ENCODE peak calls at places on chromosomes 4 and X, in five cellular contexts. S is activated gamma-delta T cell treated with Interleukin-2 at 50 U/mL for 16 hours; A is H9; I is stimulated activated naive CD8-positive, alpha-beta T cell treated with anti-CD3 and anti-CD28 coated beads, Interleukin-15, amount 100 ng/mL, for 72 hours; K is ACHN. E is an unnamed sample.

GRCh38 chr4:105657117-105657765 is 51.2 kb downstream of the INTS12 start:
- DNase-seq in S (no peak), A (no peak), I (no peak), K (no peak), E (peak)

GRCh38 chrX:20066968-20067708 is 49.6 kb downstream of the MAP7D2 start:
- DNase-seq in S (no peak), A (no peak), I (peak), K (peak), E (peak)

GRCh38 chrX:14851526-14851925 is 21.3 kb downstream of the FANCB start:
- DNase-seq in S (no peak), A (no peak), I (no peak), K (no peak), E (no peak)

GRCh38 chrX:120741452-120741851 is 111.6 kb upstream of the C1GALT1C1 start:
- DNase-seq in S (no peak), A (no peak), I (no peak), K (no peak), E (no peak)

GRCh38 chrX:154526901-154527675 is 11.1 kb upstream of the FAM3A start:
- DNase-seq in S (peak), A (peak), I (peak), K (peak), E (peak)

GRCh38 chr4:1082215-1083182 is 30.9 kb downstream of the RNF212 start:
- DNase-seq in S (no peak), A (peak), I (no peak), K (peak), E (peak)

GRCh38 chr4:98485816-98486355 is 172.5 kb downstream of the TSPAN5 start:
- DNase-seq in S (no peak), A (no peak), I (no peak), K (no peak), E (no peak)

GRCh38 chrX:275967-276587 is 5.1 kb upstream of the PLCXD1 start:
- DNase-seq in S (peak), A (peak), I (peak), K (peak), E (peak)

GRCh38 chr4:92101609-92102231 is 202.0 kb upstream of the GRID2 start:
- DNase-seq in S (no peak), A (no peak), I (no peak), K (peak), E (peak)

GRCh38 chr4:76108467-76109181 is 34.1 kb downstream of the ART3 start:
- DNase-seq in S (no peak), A (no peak), I (no peak), K (peak), E (peak)

GRCh38 chrX:100980608-100981497 is 11.3 kb downstream of the ARL13A start:
- DNase-seq in S (no peak), A (no peak), I (no peak), K (peak), E (peak)

GRCh38 chr4:113524096-113524495 is 237.4 kb downstream of the CAMK2D start:
- DNase-seq in S (no peak), A (no peak), I (no peak), K (no peak), E (no peak)

GRCh38 chr4:151674804-151675290 is 86.0 kb downstream of the GATB start:
- DNase-seq in S (no peak), A (peak), I (no peak), K (no peak), E (peak)

GRCh38 chr4:74370912-74371311 is 6.0 kb downstream of the EREG start:
- DNase-seq in S (no peak), A (peak), I (peak), K (peak), E (peak)

GRCh38 chrX:124902953-124903352 is 416.7 kb upstream of the TEX13C start:
- DNase-seq in S (no peak), A (no peak), I (no peak), K (no peak), E (no peak)

GRCh38 chr4:15956179-15956850 is 6.7 kb downstream of the FGFBP2 start:
- DNase-seq in S (peak), A (peak), I (peak), K (peak), E (peak)

GRCh38 chrX:11789809-11790208 is 31.8 kb downstream of the MSL3 start:
- DNase-seq in S (no peak), A (no peak), I (no peak), K (no peak), E (no peak)

GRCh38 chr4:175290401-175290800 is 372.2 kb downstream of the ADAM29 start:
- DNase-seq in S (no peak), A (no peak), I (no peak), K (no peak), E (peak)

GRCh38 chrX:72539822-72540221 is 32.8 kb downstream of the HDAC8 start:
- DNase-seq in S (no peak), A (no peak), I (no peak), K (no peak), E (no peak)

GRCh38 chr4:54167508-54167907 is 61.6 kb upstream of the PDGFRA start:
- DNase-seq in S (no peak), A (no peak), I (no peak), K (no peak), E (no peak)

GRCh38 chr4:149047368-149047767 is 605.2 kb upstream of the NR3C2 start:
- DNase-seq in S (no peak), A (no peak), I (no peak), K (no peak), E (peak)

GRCh38 chr4:52788806-52789205 is 37.6 kb upstream of the ERVMER34-1 start:
- DNase-seq in S (no peak), A (no peak), I (no peak), K (no peak), E (peak)

GRCh38 chrX:117543885-117544284 is 572.7 kb downstream of the KLHL13 start:
- DNase-seq in S (no peak), A (no peak), I (no peak), K (no peak), E (no peak)

GRCh38 chrX:120251471-120252011 is 929 bp downstream of the ZBTB33 start:
- DNase-seq in S (peak), A (no peak), I (peak), K (peak), E (peak)

GRCh38 chr4:34492414-34492813 is 1751.9 kb downstream of the ARAP2 start:
- DNase-seq in S (no peak), A (no peak), I (no peak), K (no peak), E (no peak)

GRCh38 chr4:8200302-8200975 is 1.3 kb downstream of the SH3TC1 start:
- DNase-seq in S (no peak), A (no peak), I (peak), K (no peak), E (no peak)

E was measured in astrocyte of the hippocampus.